ENCODE peak calls at places on chromosomes 1 and 21, in ten cellular contexts. F is stimulated activated naive CD4-positive, alpha-beta T cell; O is ELR; C is mucosa of descending colon; P is HuH-7; V is nephron progenitor cell; Q is GM23338; G is activated T-cell treated with anti-CD3 and anti-CD28 coated beads, Interleukin-2, amount 50 U/mL, for 1 hour; K is kidney tubule cell; S is NCI-H1417. W is an unnamed sample.
A peak's percentile ranks its signal among the peaks of the same experiment; 100 is the strongest.

GRCh38 chr21:41678944-41679343 is 87.9 kb downstream of the RIPK4 start:
- DNase-seq in F (no peak), O (peak; percentile 97), C (peak; percentile 98), P (peak; percentile 94), V (peak; percentile 86), Q (peak; percentile 98), G (no peak), K (peak; percentile 99), S (peak; percentile 84), W (peak; percentile 100)

GRCh38 chr1:237287876-237288517 is 246.0 kb downstream of the RYR2 start:
- DNase-seq in F (no peak), O (no peak), C (no peak), P (no peak), V (no peak), Q (peak; percentile 56), G (no peak), K (no peak), S (peak; percentile 6), W (no peak)

GRCh38 chr1:109704173-109704572 is 7.9 kb upstream of the GSTM5 start:
- DNase-seq in F (no peak), O (no peak), C (no peak), P (no peak), V (no peak), Q (peak; percentile 55), G (no peak), K (peak; percentile 0), S (peak; percentile 8), W (no peak)

GRCh38 chr1:145960468-145961108 is 2.8 kb upstream of the LIX1L start:
- DNase-seq in F (peak; percentile 32), O (peak; percentile 78), C (peak; percentile 66), P (peak; percentile 86), V (peak; percentile 89), Q (peak; percentile 92), G (peak; percentile 58), K (peak; percentile 59), S (peak; percentile 81), W (no peak)

GRCh38 chr1:155015527-155016230 is 13.1 kb downstream of the ZBTB7B start:
- DNase-seq in F (no peak), O (no peak), C (no peak), P (no peak), V (no peak), Q (no peak), G (no peak), K (no peak), S (no peak), W (no peak)

GRCh38 chr1:67611841-67612240 is 73.2 kb upstream of the GADD45A start:
- DNase-seq in F (no peak), O (peak; percentile 30), C (no peak), P (no peak), V (no peak), Q (no peak), G (no peak), K (no peak), S (no peak), W (peak; percentile 44)

GRCh38 chr1:202107801-202108731 is 14.7 kb upstream of the GPR37L1 start:
- DNase-seq in F (no peak), O (no peak), C (peak; percentile 91), P (no peak), V (no peak), Q (peak; percentile 48), G (no peak), K (peak; percentile 70), S (peak; percentile 81), W (peak; percentile 92)

GRCh38 chr21:45590726-45591618 is 48.7 kb upstream of the SLC19A1 start:
- DNase-seq in F (peak; percentile 63), O (no peak), C (peak; percentile 14), P (peak; percentile 69), V (peak; percentile 28), Q (peak; percentile 54), G (peak; percentile 78), K (no peak), S (no peak), W (peak; percentile 6)

W was measured in PC-9.